ENCODE peak calls at places on chromosomes 1 and 21, in five cellular contexts. V is stimulated activated effector memory CD8-positive, alpha-beta T cell treated with anti-CD3 and anti-CD28 coated beads, Interleukin-12 subunit alpha, Interleukin-12 subunit beta, amount 100 ng/mL, for 72 hours; B is NCI-H1105 treated with DMSO at 0.1 percent for 48 hours; F is stimulated activated CD8-positive, alpha-beta memory T cell treated with anti-CD3 and anti-CD28 coated beads, Interleukin-15, amount 100 ng/mL, for 1 hour; P is stimulated activated naive CD8-positive, alpha-beta T cell treated with anti-CD3 and anti-CD28 coated beads, Interleukin-15, Interleukin-2, amounts not matched to agents 100 U/mL and 50 U/mL, for 24 hours. I is an unnamed sample.

GRCh38 chr21:33700491-33700890 is 58.2 kb downstream of the ITSN1 start:
- DNase-seq in V (no peak), P (no peak), F (no peak), B (no peak), I (no peak)

GRCh38 chr21:25964009-25964408 is 206.6 kb downstream of the APP start:
- DNase-seq in F (no peak), P (no peak), V (no peak), B (no peak), I (no peak)

GRCh38 chr1:43774359-43774758 is 67.0 kb downstream of the ST3GAL3 start:
- DNase-seq in F (no peak), B (no peak), V (no peak), P (no peak), I (no peak)

GRCh38 chr1:239164451-239165180 is 221.8 kb upstream of the CHRM3 start:
- DNase-seq in B (no peak), V (no peak), P (no peak), F (no peak), I (no peak)

GRCh38 chr1:152458384-152459185 is 44.5 kb upstream of the CRNN start:
- DNase-seq in B (peak), V (peak), P (peak), F (peak), I (peak)

GRCh38 chr21:33314096-33314495 is 10.7 kb upstream of the IFNAR1 start:
- DNase-seq in P (no peak), B (no peak), V (no peak), F (no peak), I (no peak)

GRCh38 chr1:63575340-63575826 is 17.8 kb upstream of the PGM1 start:
- DNase-seq in B (peak), V (no peak), F (no peak), P (no peak), I (peak)

GRCh38 chr1:24263211-24263610 is 55.9 kb upstream of the GRHL3 start:
- DNase-seq in P (no peak), V (no peak), B (no peak), F (no peak), I (no peak)

GRCh38 chr21:46636550-46637289 is 1.2 kb downstream of the PRMT2 start:
- DNase-seq in V (no peak), P (no peak), B (no peak), F (no peak), I (no peak)